ENCODE peak calls at places on chromosomes 5 and 9, in ten cellular contexts. A is AG04450; C is cardiac muscle cell; O is HL-60; V is fibroblast of the aortic adventitia; R is gastrocnemius medialis; I is GDM1; G is endodermal cell; Q is stimulated activated CD8-positive, alpha-beta memory T cell treated with anti-CD3 and anti-CD28 coated beads, Interleukin-12 subunit alpha, Interleukin-12 subunit beta, amount 100 ng/mL, for 4 hours; Z is fibroblast of the conjunctiva. H is an unnamed sample.

GRCh38 chr5:143217804-143218160 is 185.7 kb downstream of the NR3C1 start:
- DNase-seq in Z (no peak), G (no peak), Q (no peak), O (no peak), V (no peak), C (no peak), R (no peak), A (no peak), I (no peak), H (no peak)

GRCh38 chr9:123081824-123082223 is 48.4 kb downstream of the GPR21 start:
- DNase-seq in A (no peak), I (no peak), R (no peak), Q (no peak), G (peak), V (peak), C (peak), Z (peak), O (peak), H (no peak)

GRCh38 chr9:129613520-129614175 is 7.3 kb downstream of the C9orf50 start:
- DNase-seq in Q (no peak), R (no peak), I (no peak), O (no peak), V (no peak), A (no peak), Z (no peak), G (no peak), C (no peak), H (no peak)

GRCh38 chr9:131409458-131409992 is 15.6 kb downstream of the PRRC2B start:
- DNase-seq in Q (no peak), V (no peak), R (no peak), G (no peak), A (no peak), Z (no peak), I (no peak), C (no peak), O (no peak), H (no peak)

GRCh38 chr9:73037613-73038012 is 84.8 kb upstream of the ALDH1A1 start:
- DNase-seq in O (no peak), R (no peak), G (no peak), V (no peak), C (no peak), A (no peak), Q (no peak), Z (no peak), I (no peak), H (no peak)

GRCh38 chr9:99787552-99787951 is 34.1 kb upstream of the NR4A3 start:
- DNase-seq in C (no peak), Z (no peak), V (no peak), A (no peak), I (no peak), R (no peak), Q (no peak), O (no peak), G (no peak), H (no peak)

GRCh38 chr5:5788793-5789192 is 366.3 kb downstream of the ICE1 start:
- DNase-seq in O (no peak), A (no peak), Q (no peak), C (no peak), V (no peak), G (no peak), I (no peak), Z (no peak), R (no peak), H (no peak)

GRCh38 chr5:43120720-43121564 is at the start of gene ZNF131:
- DNase-seq in I (peak), Q (peak), G (peak), O (peak), C (peak), A (peak), V (peak), R (peak), Z (peak), H (peak)

GRCh38 chr9:14768561-14769234 is 46.2 kb upstream of the CER1 start:
- DNase-seq in O (no peak), A (peak), R (no peak), Q (no peak), V (peak), G (peak), C (peak), Z (peak), I (no peak), H (no peak)

GRCh38 chr9:35538361-35539234 is 48.7 kb downstream of the RUSC2 start:
- DNase-seq in Q (no peak), R (peak), V (peak), Z (no peak), C (peak), O (no peak), G (peak), I (no peak), A (no peak), H (no peak)

GRCh38 chr9:127776195-127776918 is 2.1 kb downstream of the SH2D3C start:
- DNase-seq in Z (no peak), V (no peak), R (no peak), I (peak), A (no peak), O (peak), C (peak), G (peak), Q (peak), H (no peak)

GRCh38 chr9:98678244-98678842 is 30.4 kb downstream of the GABBR2 start:
- DNase-seq in Q (no peak), V (no peak), G (peak), R (no peak), Z (no peak), O (no peak), A (no peak), I (no peak), C (peak), H (peak)

GRCh38 chr9:134947265-134947955 is 29.7 kb upstream of the FCN1 start:
- DNase-seq in A (no peak), G (no peak), R (no peak), O (no peak), I (no peak), Q (no peak), Z (no peak), V (no peak), C (no peak), H (no peak)

GRCh38 chr5:122756263-122756911 is 18.5 kb upstream of the SNX2 start:
- DNase-seq in R (no peak), G (no peak), Q (no peak), O (peak), V (peak), I (peak), C (no peak), Z (peak), A (peak), H (no peak)

GRCh38 chr9:132514011-132514744 is 68.2 kb upstream of the BARHL1 start:
- DNase-seq in Z (no peak), C (no peak), Q (no peak), A (no peak), V (no peak), R (no peak), G (peak), O (no peak), I (no peak), H (no peak)

GRCh38 chr5:74647096-74647495 is 6.6 kb upstream of the ENC1 start:
- DNase-seq in V (peak), C (no peak), R (no peak), Q (no peak), I (no peak), O (no peak), G (no peak), Z (no peak), A (no peak), H (no peak)

GRCh38 chr9:115730845-115731244 is 422.7 kb upstream of the PAPPA start:
- DNase-seq in V (peak), O (no peak), C (no peak), R (no peak), Q (no peak), G (no peak), I (no peak), A (no peak), Z (no peak), H (no peak)

GRCh38 chr5:110769282-110769681 is 30.5 kb downstream of the SLC25A46 start:
- DNase-seq in R (no peak), V (peak), G (no peak), O (no peak), I (no peak), Q (no peak), C (no peak), A (peak), Z (peak), H (no peak)

GRCh38 chr5:122704247-122705036 is 70.4 kb upstream of the SNX2 start:
- DNase-seq in Q (no peak), C (peak), R (no peak), Z (peak), G (no peak), O (no peak), V (peak), I (peak), A (peak), H (no peak)

GRCh38 chr9:134684375-134684723 is 42.7 kb downstream of the COL5A1 start:
- DNase-seq in Z (no peak), V (no peak), I (no peak), R (no peak), A (no peak), C (no peak), G (no peak), Q (no peak), O (no peak), H (no peak)

GRCh38 chr5:127957183-127957582 is 126.4 kb upstream of the SLC12A2 start:
- DNase-seq in I (no peak), Z (peak), C (no peak), A (peak), R (peak), G (no peak), Q (no peak), O (no peak), V (peak), H (no peak)